ENCODE peak calls at places on chromosomes 16 and 17, in ten cellular contexts. Q, U, P, S, J, L, W, E, M and T are unnamed samples.

GRCh38 chr16:89691231-89691985 is 4.9 kb downstream of the CDK10 start:
- DNase-seq in Q (no peak), U (no peak), P (no peak), S (no peak), J (no peak), L (no peak), W (no peak), E (no peak), M (no peak), T (no peak)

GRCh38 chr17:72369366-72369765 is 248.5 kb downstream of the SOX9 start:
- DNase-seq in Q (no peak), U (no peak), P (no peak), S (no peak), J (no peak), L (no peak), W (no peak), E (no peak), M (no peak), T (no peak)

GRCh38 chr16:75239463-75240122 is 11.8 kb downstream of the BCAR1 start:
- DNase-seq in Q (no peak), U (no peak), P (no peak), S (no peak), J (no peak), L (no peak), W (no peak), E (no peak), M (no peak), T (no peak)

GRCh38 chr16:29858149-29858899 is 4.7 kb downstream of the CDIPT start:
- DNase-seq in Q (no peak), U (no peak), P (no peak), S (no peak), J (no peak), L (no peak), W (no peak), E (no peak), M (no peak), T (no peak)

GRCh38 chr16:68445458-68445857 is 2.9 kb downstream of the SMPD3 start:
- DNase-seq in Q (peak), U (no peak), P (no peak), S (no peak), J (peak), L (peak), W (peak), E (peak), M (peak), T (peak)

GRCh38 chr16:1043831-1044514 is 28.6 kb upstream of the SSTR5 start:
- DNase-seq in Q (no peak), U (no peak), P (no peak), S (no peak), J (no peak), L (no peak), W (no peak), E (no peak), M (no peak), T (no peak)

GRCh38 chr17:59837362-59838195 is 55.2 kb downstream of the TUBD1 start:
- DNase-seq in Q (peak), U (no peak), P (no peak), S (peak), J (peak), L (peak), W (peak), E (peak), M (peak), T (peak)

GRCh38 chr17:49723423-49723822 is 15.7 kb upstream of the SLC35B1 start:
- DNase-seq in Q (no peak), U (no peak), P (no peak), S (no peak), J (no peak), L (no peak), W (no peak), E (no peak), M (no peak), T (no peak)

GRCh38 chr17:82449136-82449882 is 1.2 kb downstream of the CYBC1 start:
- DNase-seq in Q (no peak), U (peak), P (no peak), S (peak), J (peak), L (no peak), W (no peak), E (no peak), M (peak), T (no peak)

GRCh38 chr17:10323812-10324610 is 48.8 kb downstream of the MYH13 start:
- DNase-seq in Q (no peak), U (no peak), P (no peak), S (no peak), J (no peak), L (no peak), W (no peak), E (no peak), M (no peak), T (no peak)

GRCh38 chr17:40623419-40624217 is 24.0 kb downstream of the SMARCE1 start:
- DNase-seq in Q (no peak), U (no peak), P (no peak), S (no peak), J (no peak), L (no peak), W (no peak), E (no peak), M (no peak), T (no peak)

GRCh38 chr16:4477966-4478365 is 1.8 kb downstream of the HMOX2 start:
- DNase-seq in Q (peak), U (no peak), P (no peak), S (peak), J (peak), L (peak), W (no peak), E (peak), M (peak), T (peak)

GRCh38 chr17:80204626-80205468 is 15.3 kb downstream of the SGSH start:
- DNase-seq in Q (no peak), U (no peak), P (no peak), S (no peak), J (no peak), L (no peak), W (no peak), E (no peak), M (no peak), T (no peak)

GRCh38 chr16:68470461-68471150 is 22.3 kb upstream of the SMPD3 start:
- DNase-seq in Q (no peak), U (no peak), P (no peak), S (no peak), J (no peak), L (peak), W (peak), E (no peak), M (no peak), T (no peak)

GRCh38 chr17:7293821-7294613 is 422 bp downstream of the YBX2 start:
- DNase-seq in Q (peak), U (no peak), P (no peak), S (peak), J (peak), L (no peak), W (no peak), E (no peak), M (peak), T (no peak)

GRCh38 chr16:56311208-56312027 is 113.9 kb downstream of the AMFR start:
- DNase-seq in Q (peak), U (no peak), P (no peak), S (no peak), J (no peak), L (peak), W (no peak), E (no peak), M (peak), T (no peak)

GRCh38 chr17:74737299-74738050 is 419 bp downstream of the RAB37 start:
- DNase-seq in Q (no peak), U (no peak), P (no peak), S (peak), J (peak), L (no peak), W (peak), E (peak), M (peak), T (no peak)

GRCh38 chr16:19583665-19584300 is 28.3 kb downstream of the VPS35L start:
- DNase-seq in Q (peak), U (no peak), P (no peak), S (no peak), J (peak), L (peak), W (no peak), E (peak), M (peak), T (peak)

GRCh38 chr17:81207610-81208581 is 14.9 kb downstream of the CEP131 start:
- DNase-seq in Q (no peak), U (no peak), P (no peak), S (no peak), J (no peak), L (no peak), W (no peak), E (no peak), M (peak), T (no peak)

GRCh38 chr17:21043296-21044232 is 753 bp upstream of the USP22 start:
- DNase-seq in Q (peak), U (peak), P (peak), S (peak), J (peak), L (peak), W (peak), E (peak), M (peak), T (peak)

GRCh38 chr16:89599451-89599858 is 14.0 kb upstream of the DPEP1 start:
- DNase-seq in Q (peak), U (no peak), P (no peak), S (no peak), J (peak), L (no peak), W (no peak), E (peak), M (peak), T (no peak)

GRCh38 chr17:44205962-44206824 is 6.5 kb upstream of the ATXN7L3 start:
- DNase-seq in Q (no peak), U (no peak), P (no peak), S (no peak), J (no peak), L (no peak), W (peak), E (peak), M (no peak), T (no peak)

GRCh38 chr16:69691980-69692911 is 34.1 kb downstream of the NQO1 start:
- DNase-seq in Q (peak), U (no peak), P (peak), S (no peak), J (no peak), L (no peak), W (no peak), E (no peak), M (no peak), T (peak)

GRCh38 chr16:57795431-57795878 is 6.8 kb downstream of the KIFC3 start:
- DNase-seq in Q (peak), U (no peak), P (no peak), S (no peak), J (peak), L (no peak), W (peak), E (peak), M (peak), T (peak)

GRCh38 chr17:6107791-6108190 is 37.6 kb downstream of the WSCD1 start:
- DNase-seq in Q (no peak), U (no peak), P (no peak), S (no peak), J (no peak), L (no peak), W (no peak), E (no peak), M (no peak), T (no peak)

GRCh38 chr17:36221187-36221586 is 10.3 kb downstream of the CCL4L2 start:
- DNase-seq in Q (no peak), U (no peak), P (no peak), S (no peak), J (no peak), L (no peak), W (no peak), E (no peak), M (no peak), T (no peak)

GRCh38 chr16:66489818-66490217 is 60.1 kb downstream of the TK2 start:
- DNase-seq in Q (no peak), U (no peak), P (no peak), S (no peak), J (no peak), L (no peak), W (no peak), E (no peak), M (no peak), T (no peak)